ENCODE peak calls at places on chromosomes 4 and X, in seven cellular contexts. H is GM03348; C is mucosa of gallbladder; Z is stimulated activated CD4-positive, alpha-beta T cell treated with anti-CD3 and anti-CD28 coated beads, TNF-alpha, amount 100 ng/mL, for 48 hours; P is activated naive CD8-positive, alpha-beta T cell treated with anti-CD3 and anti-CD28 coated beads, Interleukin-2, amount 50 U/mL, for 24 hours; T is tibial artery; M is activated CD4-positive, alpha-beta T cell treated with anti-CD3 and anti-CD28 coated beads, Interleukin-2, amount 10 ng/mL, durations not matched to agents 7 days and 5 days. N is an unnamed sample.

GRCh38 chr4:70801265-70801809 is 38.4 kb downstream of the GRSF1 start:
- DNase-seq in P (no peak), T (no peak), H (no peak), M (no peak), Z (no peak), C (no peak), N (no peak)

GRCh38 chr4:39502034-39502658 is 25.1 kb downstream of the UGDH start:
- DNase-seq in C (no peak), M (no peak), T (no peak), H (peak; percentile 81), P (no peak), Z (no peak), N (no peak)

GRCh38 chrX:39736219-39737211 is 361.2 kb downstream of the BCOR start:
- DNase-seq in T (peak; percentile 89), C (peak; percentile 85), Z (no peak), M (no peak), P (no peak), H (peak; percentile 75), N (peak; percentile 93)

GRCh38 chrX:153649178-153649914 is 2.3 kb downstream of the DUSP9 start:
- DNase-seq in T (no peak), H (peak; percentile 52), M (peak; percentile 37), Z (peak; percentile 29), P (peak; percentile 35), C (no peak), N (no peak)

GRCh38 chrX:65586491-65586890 is 51.9 kb upstream of the LAS1L start:
- DNase-seq in P (no peak), H (peak; percentile 6), C (no peak), T (no peak), Z (no peak), M (no peak), N (no peak)

GRCh38 chrX:19554786-19555185 is 39.5 kb upstream of the MAP3K15 start:
- DNase-seq in M (no peak), T (no peak), Z (no peak), P (peak; percentile 31), C (no peak), H (peak; percentile 19), N (no peak)

GRCh38 chr4:19329631-19330030 is 922.1 kb upstream of the SLIT2 start:
- DNase-seq in P (no peak), M (no peak), T (no peak), C (no peak), H (peak; percentile 33), Z (no peak), N (no peak)

GRCh38 chr4:85776091-85776490 is 301.1 kb downstream of the ARHGAP24 start:
- DNase-seq in C (no peak), P (no peak), H (no peak), M (no peak), Z (no peak), T (no peak), N (no peak)

GRCh38 chrX:150092549-150092948 is 154.3 kb upstream of the EOLA2 start:
- DNase-seq in C (no peak), H (no peak), M (no peak), P (no peak), T (no peak), Z (no peak), N (no peak)

GRCh38 chr4:30716671-30717207 is 3.4 kb upstream of the PCDH7 start:
- DNase-seq in P (no peak), T (no peak), C (peak; percentile 23), Z (no peak), M (no peak), H (no peak), N (no peak)

GRCh38 chr4:6268650-6269399 is 825 bp upstream of the WFS1 start:
- DNase-seq in C (no peak), P (no peak), Z (no peak), M (no peak), H (no peak), T (no peak), N (no peak)

GRCh38 chrX:129193357-129193756 is 329.9 kb downstream of the SMARCA1 start:
- DNase-seq in M (no peak), H (no peak), Z (no peak), C (peak; percentile 44), T (no peak), P (no peak), N (no peak)

GRCh38 chr4:125316781-125317525 is 2.2 kb downstream of the FAT4 start:
- DNase-seq in T (peak; percentile 45), H (peak; percentile 57), C (peak; percentile 20), Z (no peak), M (no peak), P (peak; percentile 2), N (no peak)

GRCh38 chr4:113978561-113979156 is 788 bp downstream of the ARSJ start:
- DNase-seq in T (no peak), M (no peak), Z (no peak), H (no peak), C (no peak), P (no peak), N (no peak)

GRCh38 chrX:99172958-99173357 is 1237.1 kb downstream of the PCDH19 start:
- DNase-seq in M (no peak), P (no peak), Z (no peak), C (no peak), H (no peak), T (no peak), N (no peak)

GRCh38 chrX:18574591-18574990 is 97.3 kb downstream of the RS1 start:
- DNase-seq in H (peak; percentile 25), C (peak; percentile 12), Z (no peak), P (no peak), T (peak; percentile 38), M (no peak), N (no peak)

N was measured in esophagus muscularis mucosa.